ENCODE peak calls at places on chromosomes 16 and 17, in six cellular contexts. W, A, R, G, B and L are unnamed samples.

GRCh38 chr17:68356520-68356919 is 65.2 kb downstream of the ARSG start:
- DNase-seq in W (peak; percentile 75), A (no peak), R (no peak), G (no peak), B (peak; percentile 81), L (peak; percentile 50)

GRCh38 chr16:53821957-53822625 is 118.1 kb downstream of the FTO start:
- DNase-seq in W (no peak), A (no peak), R (no peak), G (no peak), B (no peak), L (no peak)

GRCh38 chr16:82004651-82005490 is 6.4 kb downstream of the SDR42E1 start:
- DNase-seq in W (no peak), A (no peak), R (no peak), G (no peak), B (no peak), L (no peak)

GRCh38 chr16:4899474-4899846 is 37.5 kb downstream of the PPL start:
- DNase-seq in W (no peak), A (no peak), R (no peak), G (no peak), B (no peak), L (no peak)

GRCh38 chr17:41624208-41625101 is at the start of gene KRT17:
- DNase-seq in W (no peak), A (no peak), R (peak; percentile 27), G (no peak), B (no peak), L (no peak)

GRCh38 chr17:32944248-32945020 is 16.5 kb downstream of the TMEM98 start:
- DNase-seq in W (no peak), A (no peak), R (no peak), G (no peak), B (no peak), L (no peak)

GRCh38 chr17:8923762-8924161 is 41.7 kb downstream of the PIK3R5 start:
- DNase-seq in W (no peak), A (no peak), R (no peak), G (no peak), B (no peak), L (no peak)

GRCh38 chr17:80473701-80474100 is 2.7 kb downstream of the NPTX1 start:
- DNase-seq in W (no peak), A (no peak), R (no peak), G (no peak), B (no peak), L (no peak)

GRCh38 chr17:51650772-51651171 is 390.4 kb downstream of the UTP18 start:
- DNase-seq in W (no peak), A (no peak), R (no peak), G (no peak), B (no peak), L (no peak)

GRCh38 chr16:57503366-57503765 is 17.1 kb upstream of the DOK4 start:
- DNase-seq in W (no peak), A (peak; percentile 50), R (no peak), G (no peak), B (no peak), L (no peak)

GRCh38 chr17:79125503-79125902 is 50.9 kb downstream of the ENGASE start:
- DNase-seq in W (no peak), A (peak; percentile 49), R (no peak), G (no peak), B (no peak), L (no peak)

GRCh38 chr16:50814541-50814940 is 72.7 kb downstream of the CYLD start:
- DNase-seq in W (no peak), A (no peak), R (no peak), G (no peak), B (no peak), L (no peak)
- TF ChIP-seq CTCF in W (no peak), A (no peak), R (no peak), G (no peak), B (no peak), L (no peak)

GRCh38 chr17:38606646-38607611 is 1.2 kb upstream of the SRCIN1 start:
- DNase-seq in W (no peak), A (no peak), R (no peak), G (no peak), B (no peak), L (no peak)
- TF ChIP-seq CTCF in W (no peak), A (no peak), R (no peak), G (no peak), B (peak; percentile 68), L (no peak)

DNA sequence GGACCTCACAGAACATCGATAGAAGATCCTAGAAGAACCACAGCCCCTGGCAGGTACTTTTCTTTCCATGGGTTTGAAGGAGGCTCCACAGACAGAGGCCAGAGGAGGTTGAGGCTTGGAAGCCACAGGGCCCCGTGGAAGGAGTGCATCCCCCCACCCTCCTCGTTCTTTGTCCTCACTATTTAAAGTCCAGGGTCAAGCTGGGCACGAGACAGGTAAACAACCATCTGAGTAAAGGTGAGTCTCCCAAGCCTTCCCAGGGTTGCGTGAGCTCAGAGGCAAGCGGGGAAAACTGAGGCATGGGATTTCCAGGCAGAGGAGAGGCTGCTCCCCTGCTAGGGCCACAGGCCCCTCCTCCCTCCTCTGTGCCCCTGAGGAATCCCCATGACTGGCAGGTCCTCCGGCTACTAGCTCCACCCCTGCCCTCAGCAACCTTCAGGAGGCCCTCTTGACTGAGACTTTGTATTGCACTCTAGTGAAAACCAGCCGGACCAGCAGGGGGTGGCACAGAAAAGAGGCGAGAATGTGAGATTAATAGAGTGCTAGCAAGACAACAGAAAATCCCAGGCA is 927 bp upstream of the SULT1A2 start:
- DNase-seq in W (peak; percentile 37), A (no peak), R (peak; percentile 69), G (no peak), B (peak; percentile 31), L (no peak)
- TF ChIP-seq CTCF in W (peak; percentile 11), A (no peak), R (no peak), G (no peak), B (no peak), L (no peak)

GRCh38 chr17:75614006-75614405 is 19.2 kb upstream of the SMIM5 start:
- DNase-seq in W (no peak), A (peak; percentile 69), R (no peak), G (no peak), B (no peak), L (no peak)
- TF ChIP-seq CTCF in W (peak; percentile 27), A (peak; percentile 40), R (no peak), G (no peak), B (no peak), L (no peak)

DNA sequence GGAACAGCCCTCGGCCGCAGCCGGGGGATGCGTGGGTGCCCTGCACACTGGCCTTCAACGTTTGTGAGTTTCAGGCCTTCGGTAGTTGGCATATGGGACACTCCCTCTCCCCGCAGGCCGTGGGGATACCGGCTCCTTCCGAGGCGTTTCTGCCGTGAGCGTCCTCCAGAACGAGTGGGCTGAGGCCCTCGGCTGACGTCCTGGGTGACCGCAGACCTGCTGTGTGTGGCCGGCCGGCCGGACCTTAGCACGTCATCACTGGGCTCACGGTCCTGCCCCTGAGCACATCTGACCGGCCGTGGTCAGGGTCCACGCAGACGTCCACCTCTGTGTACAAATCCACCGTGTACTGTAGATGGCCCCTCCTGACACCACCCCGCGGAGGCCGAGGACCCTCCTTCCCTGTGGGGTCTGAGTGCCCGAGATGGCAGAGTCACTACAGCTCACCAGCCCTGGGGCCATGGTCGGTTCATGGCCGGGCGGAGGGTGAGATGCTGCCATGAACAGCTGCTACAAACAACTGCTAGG is 4.6 kb upstream of the METRNL start:
- DNase-seq in W (no peak), A (no peak), R (no peak), G (no peak), B (no peak), L (no peak)
- TF ChIP-seq CTCF in W (no peak), A (no peak), R (no peak), G (no peak), B (no peak), L (no peak)